ENCODE peak calls at places on chromosome 10, in five cellular contexts. B is hepatocyte, S is HFF-Myc, E is dorsolateral prefrontal cortex, N is A549. R is an unnamed sample.

GRCh38 chr10:104735469-104735868 is 94.4 kb downstream of the SORCS3 start:
- DNase-seq in N (no peak), B (no peak), E (no peak), S (no peak), R (no peak)

GRCh38 chr10:89653410-89653828 is 8.4 kb upstream of the PANK1 start:
- DNase-seq in E (no peak), B (no peak), S (no peak), N (no peak), R (no peak)

GRCh38 chr10:31708513-31708912 is 220.1 kb downstream of the ARHGAP12 start:
- DNase-seq in N (no peak), E (no peak), S (no peak), B (no peak), R (peak)

GRCh38 chr10:104328916-104329710 is 9.2 kb downstream of the ITPRIP start:
- DNase-seq in B (peak), S (no peak), E (no peak), N (peak), R (peak)

GRCh38 chr10:61987537-61987936 is 86.0 kb downstream of the ARID5B start:
- DNase-seq in B (no peak), S (no peak), N (no peak), E (no peak), R (no peak)

GRCh38 chr10:132231656-132232552 is 45.2 kb downstream of the DPYSL4 start:
- DNase-seq in B (no peak), N (no peak), E (no peak), S (no peak), R (no peak)

GRCh38 chr10:68560201-68560915 is at the start of gene TET1:
- DNase-seq in N (peak), E (no peak), S (no peak), B (peak), R (peak)

GRCh38 chr10:43199684-43200537 is 61.7 kb downstream of the CSGALNACT2 start:
- DNase-seq in S (no peak), B (no peak), N (no peak), E (no peak), R (no peak)

GRCh38 chr10:117096559-117097201 is 41.4 kb downstream of the VAX1 start:
- DNase-seq in B (no peak), E (no peak), N (no peak), S (no peak), R (no peak)

GRCh38 chr10:123642293-123642692 is 23.9 kb upstream of the GPR26 start:
- DNase-seq in E (no peak), N (no peak), S (no peak), B (no peak), R (no peak)

GRCh38 chr10:132565516-132566209 is 28.1 kb downstream of the INPP5A start:
- DNase-seq in E (no peak), S (no peak), B (no peak), N (no peak), R (no peak)

GRCh38 chr10:70582793-70583700 is 19.5 kb downstream of the PRF1 start:
- DNase-seq in B (no peak), N (no peak), E (no peak), S (no peak), R (no peak)

GRCh38 chr10:75582102-75582501 is 150.7 kb downstream of the LRMDA start:
- DNase-seq in B (no peak), N (no peak), S (no peak), E (no peak), R (no peak)

GRCh38 chr10:5603091-5603847 is 63.1 kb downstream of the ASB13 start:
- DNase-seq in N (no peak), B (no peak), E (no peak), S (no peak), R (no peak)

GRCh38 chr10:132260083-132260482 is 47.7 kb downstream of the STK32C start:
- DNase-seq in N (no peak), S (no peak), E (no peak), B (no peak), R (no peak)

GRCh38 chr10:19889279-19889678 is 73.0 kb downstream of the PLXDC2 start:
- DNase-seq in N (no peak), S (no peak), B (no peak), E (no peak), R (no peak)

GRCh38 chr10:7577206-7577978 is 89.4 kb downstream of the ITIH5 start:
- DNase-seq in S (no peak), N (no peak), E (no peak), B (no peak), R (no peak)

DNA sequence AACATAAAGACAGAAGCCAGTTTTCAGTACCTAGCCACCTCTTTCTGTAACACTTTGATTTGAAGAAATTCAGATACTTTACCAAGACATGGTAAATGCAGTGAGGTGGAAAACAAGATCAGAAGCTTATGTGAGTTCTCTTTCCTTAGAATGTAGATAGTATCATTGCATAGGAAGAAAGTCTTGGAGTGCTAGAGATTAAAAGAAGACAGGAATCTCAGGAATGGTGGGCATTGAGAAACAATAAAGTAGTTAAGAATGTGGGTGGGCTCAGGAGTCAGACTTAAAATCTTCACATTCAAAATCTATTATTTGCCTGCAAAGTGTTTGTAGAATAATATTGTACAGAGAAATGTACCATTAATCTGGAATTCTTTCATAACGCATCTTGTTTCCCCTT is 58.9 kb downstream of the POLL start:
- DNase-seq in N (no peak), E (no peak), B (no peak), S (no peak), R (no peak)
- H3K4me3 ChIP-seq in N (no peak), E (no peak), B (no peak), S (no peak), R (no peak)

DNA sequence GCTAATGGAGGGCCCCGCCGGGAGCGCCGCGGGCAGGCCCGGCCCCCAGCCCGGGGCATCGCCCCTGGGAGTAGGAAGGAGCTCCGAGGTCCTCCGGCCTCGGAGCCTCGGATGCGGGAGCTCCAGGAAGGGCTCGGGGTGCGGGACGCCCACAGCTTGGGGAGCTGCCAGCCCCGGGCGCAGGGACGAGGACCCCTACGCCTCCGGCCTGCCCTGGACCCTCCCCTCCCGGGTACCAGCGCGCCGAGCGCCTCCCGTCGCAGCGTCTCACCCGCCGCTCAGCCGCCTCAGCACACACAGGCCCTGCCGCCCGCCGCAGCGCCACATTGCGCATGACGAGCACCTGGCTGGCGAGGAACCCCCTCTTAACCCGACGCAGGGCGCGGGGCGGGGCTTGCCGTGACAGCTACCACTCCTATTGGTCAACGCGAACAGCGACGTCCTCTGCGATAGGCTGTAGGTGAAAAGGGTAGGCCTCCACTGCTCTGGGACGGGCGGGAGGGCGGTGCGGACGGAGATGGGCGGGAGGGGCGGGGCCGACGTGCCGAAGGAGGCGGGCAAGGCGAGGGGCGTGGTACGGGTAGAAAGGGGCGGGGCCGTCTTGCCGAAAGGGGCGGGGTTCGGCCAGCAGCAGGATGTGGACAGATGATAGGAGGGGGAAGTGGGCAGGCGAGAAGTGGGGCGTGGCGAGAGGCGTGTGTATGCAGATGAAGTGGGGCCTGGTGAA is at the start of gene PITRM1:
- DNase-seq in B (peak), N (peak), E (peak), S (peak), R (peak)
- TF ChIP-seq CTCF in B (no peak), N (no peak), E (no peak), S (no peak), R (no peak)

GRCh38 chr10:112247791-112248190 is 35.4 kb upstream of the TECTB start:
- DNase-seq in E (no peak), B (no peak), N (no peak), S (no peak), R (no peak)

GRCh38 chr10:112241651-112242341 is 41.4 kb upstream of the TECTB start:
- DNase-seq in B (no peak), N (no peak), E (no peak), S (no peak), R (no peak)

GRCh38 chr10:112242769-112243168 is 40.4 kb upstream of the TECTB start:
- DNase-seq in N (no peak), B (no peak), E (no peak), S (no peak), R (no peak)

GRCh38 chr10:112243713-112244112 is 39.5 kb upstream of the TECTB start:
- DNase-seq in E (no peak), B (no peak), N (no peak), S (no peak), R (no peak)

DNA sequence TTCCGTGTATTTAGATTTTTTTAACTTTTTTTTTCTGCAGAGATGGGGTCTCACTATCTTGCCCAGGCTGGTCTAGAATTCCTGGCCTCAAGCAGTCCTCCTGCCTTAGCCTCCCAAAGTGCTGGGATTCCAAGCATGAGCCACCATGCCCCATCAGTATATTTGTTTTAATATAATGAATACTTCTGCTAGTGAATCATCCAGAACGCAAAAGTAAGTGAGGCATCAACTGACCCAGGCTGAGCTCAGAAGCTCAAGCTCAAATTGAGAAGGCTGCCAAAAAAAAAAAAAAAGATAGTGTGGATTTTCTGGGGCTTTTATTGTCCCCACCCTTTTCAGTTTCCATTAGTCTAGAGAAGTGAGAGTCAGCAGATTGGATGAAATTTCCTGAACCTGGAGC is 39.0 kb upstream of the TECTB start:
- DNase-seq in S (no peak), E (no peak), N (no peak), B (no peak), R (no peak)
- H3K4me3 ChIP-seq in S (no peak), E (no peak), N (no peak), B (no peak), R (no peak)

DNA sequence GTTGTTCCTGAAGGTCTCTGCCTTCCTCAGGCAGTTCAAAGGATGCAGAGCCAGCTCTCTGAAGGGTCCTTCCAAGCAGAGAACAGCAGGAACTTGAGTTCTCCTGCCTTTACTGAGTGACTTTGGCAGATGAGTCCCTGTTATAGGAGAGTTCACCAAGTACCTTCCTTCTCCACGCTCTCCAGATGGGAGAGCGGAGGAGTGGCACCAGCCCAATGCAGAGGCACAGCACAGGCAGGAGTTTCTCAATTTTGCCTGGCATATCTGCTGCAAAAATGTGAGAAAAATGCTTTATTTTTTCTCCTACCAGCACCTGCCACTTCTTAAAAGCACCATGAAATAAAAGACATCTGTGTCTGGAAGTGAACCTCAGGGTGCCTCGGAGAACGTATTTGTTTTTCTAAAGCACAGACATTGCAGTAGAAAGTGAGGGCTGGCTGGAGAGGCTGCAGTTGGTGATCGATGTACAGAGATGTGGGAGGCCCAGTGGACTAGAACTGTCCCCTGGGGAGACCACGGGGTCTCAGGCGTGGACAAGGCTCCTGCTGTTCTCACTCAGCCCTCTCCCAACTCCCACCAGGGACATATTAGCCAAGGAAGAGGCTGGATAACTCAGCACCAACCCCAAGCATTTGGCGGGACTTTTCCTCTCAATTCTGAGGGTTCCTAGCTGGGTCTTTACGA is 174.5 kb downstream of the WDR37 start:
- DNase-seq in S (no peak), E (no peak), N (no peak), B (no peak), R (no peak)
- TF ChIP-seq CTCF in S (no peak), E (no peak), N (no peak), B (no peak), R (no peak)

DNA sequence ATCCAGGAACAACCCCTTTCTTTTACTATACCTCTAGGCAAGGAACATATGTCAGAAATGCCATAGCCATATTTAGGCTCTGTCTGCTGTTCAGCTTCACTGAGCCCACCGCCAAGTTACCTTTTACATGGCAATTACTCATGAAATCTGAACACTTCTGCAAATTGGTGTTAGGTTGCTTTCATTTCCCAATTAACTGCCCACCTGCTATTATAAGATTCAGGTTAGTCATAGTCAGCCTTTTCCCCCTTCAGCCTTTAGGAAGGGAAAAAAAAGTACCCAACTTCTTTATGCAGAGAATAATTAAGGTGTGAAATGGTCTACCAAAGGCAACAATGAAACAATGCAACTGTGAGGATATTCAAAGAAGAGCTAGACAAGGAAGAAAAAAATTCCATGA is 442.0 kb upstream of the NRP1 start:
- DNase-seq in E (no peak), B (no peak), S (no peak), N (no peak), R (no peak)
- H3K4me3 ChIP-seq in E (no peak), B (no peak), S (no peak), N (no peak), R (no peak)

DNA sequence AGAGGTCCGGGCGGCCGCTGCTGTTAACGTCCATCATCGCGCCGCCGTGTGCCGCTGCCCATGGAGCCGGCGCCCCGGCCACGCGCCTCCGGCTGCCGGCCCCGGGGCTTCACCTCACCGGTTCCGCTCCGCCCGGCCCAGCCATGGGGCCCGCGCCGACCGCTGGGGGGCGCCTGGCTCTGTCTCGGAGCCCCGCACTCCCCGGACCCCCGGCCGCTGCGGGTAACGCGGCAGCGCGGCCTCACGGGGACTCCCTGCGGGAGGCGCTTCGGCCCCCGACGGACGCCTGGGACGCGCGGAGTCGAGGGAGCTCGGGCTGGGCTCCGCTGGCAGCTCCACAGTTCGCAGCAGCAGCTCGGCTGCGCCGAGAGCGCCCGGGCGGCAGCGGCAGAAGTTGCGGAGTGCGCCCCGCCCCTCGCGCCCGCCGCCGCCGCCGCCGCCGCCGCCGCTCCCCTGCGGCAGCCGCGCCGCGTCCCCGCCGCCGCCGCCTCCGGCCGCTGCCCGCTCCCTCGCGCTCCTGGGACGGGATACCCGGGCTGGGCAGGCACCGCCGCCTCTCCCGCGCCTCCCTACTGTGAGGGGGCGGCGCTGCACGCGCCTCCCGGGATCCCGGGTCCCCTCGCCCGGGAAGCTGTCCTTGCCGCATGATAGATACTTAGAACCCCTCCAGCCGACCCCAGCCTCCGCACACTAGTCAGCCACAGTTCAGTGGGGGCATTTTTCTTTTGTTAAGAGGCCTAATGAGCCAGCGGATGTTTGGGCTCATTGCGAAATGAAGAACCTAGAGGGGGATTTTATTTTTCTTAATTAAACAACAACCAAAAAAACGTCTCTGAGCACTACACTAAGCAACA is at the start of gene HTR7:
- DNase-seq in S (no peak), N (peak), B (peak), E (peak), R (peak)
- TF ChIP-seq CTCF in S (peak), N (peak), B (peak), E (peak), R (peak)

DNA sequence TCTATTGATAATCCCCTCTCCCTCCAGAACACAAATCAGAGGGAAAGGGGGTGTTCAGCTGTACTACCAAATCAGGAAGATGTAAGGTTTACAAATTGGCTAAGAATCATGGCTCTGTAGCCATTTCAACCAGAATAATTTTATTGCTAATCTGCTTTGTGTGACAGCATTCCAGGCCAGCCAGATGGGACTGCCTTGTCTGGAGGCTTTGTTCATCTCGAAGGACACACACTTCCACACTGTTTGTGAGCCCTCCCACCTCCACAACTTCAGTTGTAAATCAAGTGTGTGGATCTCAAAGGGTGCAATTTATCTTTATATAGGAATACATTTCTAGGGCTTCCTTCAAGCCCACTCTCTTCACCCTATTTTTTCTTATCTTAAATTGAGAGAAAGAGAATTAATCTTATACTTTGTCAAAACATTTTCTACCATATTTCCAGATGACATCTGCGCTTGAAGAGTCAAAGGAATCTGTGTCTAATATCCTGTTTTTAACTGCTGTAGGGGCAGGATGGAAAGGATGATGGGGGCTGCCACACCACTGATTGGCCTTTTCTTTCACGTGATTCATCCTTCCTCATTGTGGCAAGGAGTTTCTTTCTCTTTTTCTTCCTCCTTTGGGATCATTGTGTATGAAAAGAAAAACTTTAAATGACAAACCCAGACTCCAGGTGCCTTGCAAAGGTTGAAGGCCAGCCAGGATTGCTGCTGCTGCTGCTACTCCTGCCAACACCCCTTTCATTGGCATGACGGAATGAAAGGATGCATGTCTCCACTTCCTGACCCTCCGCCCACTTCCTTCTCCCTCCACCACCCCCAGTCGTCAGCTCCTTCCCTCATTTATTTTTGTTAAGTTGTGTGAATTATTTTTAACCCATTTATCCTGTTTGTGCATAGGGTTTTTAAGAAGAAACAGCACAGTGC is 6.7 kb upstream of the OIT3 start:
- DNase-seq in N (no peak), S (no peak), E (peak), B (no peak), R (no peak)
- H3K4me3 ChIP-seq in N (no peak), S (no peak), E (no peak), B (no peak), R (no peak)

GRCh38 chr10:21517983-21518628 is 7.4 kb downstream of the SKIDA1 start:
- DNase-seq in S (no peak), B (no peak), E (no peak), N (no peak), R (no peak)
- TF ChIP-seq CTCF in S (no peak), B (no peak), E (no peak), N (no peak), R (no peak)

GRCh38 chr10:122132882-122133634 is 138.0 kb upstream of the BTBD16 start:
- DNase-seq in E (no peak), B (no peak), N (no peak), S (no peak), R (no peak)
- H3K4me3 ChIP-seq in E (no peak), B (no peak), N (no peak), S (no peak), R (no peak)

GRCh38 chr10:100101526-100102076 is 19.9 kb upstream of the CPN1 start:
- DNase-seq in B (peak), S (no peak), N (no peak), E (no peak), R (peak)
- TF ChIP-seq CTCF in B (no peak), S (no peak), N (no peak), E (no peak), R (no peak)

R was measured in foreskin fibroblast.